ENCODE peak calls at places on chromosome 3, in seven cellular contexts. F is NCI-H774; D is non-pigmented ciliary epithelial cell; L is COR-L47; S is Daoy; E is stimulated activated CD8-positive, alpha-beta memory T cell treated with anti-CD3 and anti-CD28 coated beads, Interleukin-7, amount 100 ng/mL, for 4 hours; K is activated T-helper 2 cell treated with anti-CD3 and anti-CD28 coated beads, Interferon-gamma antibody, Interleukin-2, Interleukin-4, amounts not matched to agents 10 μg/mL and 5 μg/mL and 100 μg/mL, durations not matched to agents 14 hours and 24 hours and 36 hours. A is an unnamed sample.

GRCh38 chr3:134976948-134977347 is 181.9 kb downstream of the EPHB1 start:
- DNase-seq in D (no peak), K (no peak), L (peak), F (no peak), E (no peak), S (no peak), A (no peak)

GRCh38 chr3:69250014-69250413 is 127.6 kb upstream of the LMOD3 start:
- DNase-seq in D (peak), E (peak), K (peak), S (no peak), F (peak), L (no peak), A (no peak)

GRCh38 chr3:46408853-46409252 is 1.8 kb downstream of the CCRL2 start:
- DNase-seq in E (no peak), L (no peak), D (no peak), S (no peak), K (no peak), F (no peak), A (no peak)

GRCh38 chr3:45515999-45516804 is 78.3 kb upstream of the LIMD1 start:
- DNase-seq in D (no peak), L (no peak), S (no peak), F (no peak), K (no peak), E (no peak), A (no peak)

GRCh38 chr3:16467368-16467767 is 46.1 kb downstream of the RFTN1 start:
- DNase-seq in L (no peak), K (peak), S (no peak), D (no peak), F (no peak), E (peak), A (no peak)

GRCh38 chr3:11919390-11919789 is 72.7 kb upstream of the TAMM41 start:
- DNase-seq in S (no peak), D (no peak), L (no peak), E (no peak), K (no peak), F (no peak), A (no peak)

GRCh38 chr3:32238027-32238815 is at the start of gene CMTM8:
- DNase-seq in D (no peak), L (peak), K (peak), E (peak), F (peak), S (peak), A (peak)

GRCh38 chr3:27324695-27325094 is 44.5 kb downstream of the NEK10 start:
- DNase-seq in S (no peak), E (no peak), D (no peak), F (no peak), L (no peak), K (no peak), A (no peak)

GRCh38 chr3:57012847-57013246 is 47.6 kb upstream of the SPATA12 start:
- DNase-seq in L (no peak), F (no peak), S (no peak), D (no peak), K (no peak), E (no peak), A (no peak)

GRCh38 chr3:132881756-132882409 is 156.3 kb upstream of the TMEM108 start:
- DNase-seq in S (no peak), L (no peak), K (no peak), D (no peak), E (no peak), F (no peak), A (no peak)

GRCh38 chr3:121736112-121736511 is 13.4 kb downstream of the GOLGB1 start:
- DNase-seq in D (no peak), E (no peak), L (no peak), F (no peak), S (peak), K (no peak), A (no peak)

GRCh38 chr3:185677146-185677829 is 91.2 kb downstream of the SENP2 start:
- DNase-seq in S (peak), F (peak), D (peak), K (no peak), L (no peak), E (no peak), A (no peak)

A was measured in mesothelial cell of epicardium.